ENCODE peak calls at places on chromosomes 12 and 14, in five cellular contexts. W is neural progenitor cell; Z is hepatocyte; O is BE2C; G is CD8-positive, alpha-beta memory T cell. Y is an unnamed sample.

GRCh38 chr12:64385468-64385867 is 5.1 kb downstream of the C12orf56 start:
- DNase-seq in W (no peak), Z (no peak), O (no peak), G (no peak), Y (no peak)

GRCh38 chr12:107328442-107329133 is 235.2 kb upstream of the CRY1 start:
- DNase-seq in W (peak; percentile 13), Z (peak; percentile 11), O (no peak), G (no peak), Y (no peak)

GRCh38 chr12:42482820-42483533 is 106.6 kb downstream of the PRICKLE1 start:
- DNase-seq in W (peak; percentile 94), Z (peak; percentile 91), O (peak; percentile 90), G (peak; percentile 11), Y (peak; percentile 90)

GRCh38 chr14:32081901-32082300 is 4.8 kb downstream of the ARHGAP5 start:
- DNase-seq in W (peak; percentile 55), Z (no peak), O (no peak), G (no peak), Y (no peak)

GRCh38 chr14:69657961-69658360 is 46.6 kb downstream of the SUSD6 start:
- DNase-seq in W (no peak), Z (peak; percentile 77), O (no peak), G (no peak), Y (peak; percentile 78)

GRCh38 chr12:96652870-96653269 is 163.5 kb downstream of the CFAP54 start:
- DNase-seq in W (no peak), Z (no peak), O (no peak), G (no peak), Y (no peak)

GRCh38 chr14:24368562-24369252 is 723 bp downstream of the NFATC4 start:
- DNase-seq in W (peak; percentile 91), Z (peak; percentile 90), O (peak; percentile 82), G (peak; percentile 34), Y (no peak)

GRCh38 chr12:104682790-104683279 is 226.1 kb downstream of the CHST11 start:
- DNase-seq in W (no peak), Z (no peak), O (no peak), G (peak; percentile 57), Y (no peak)

GRCh38 chr12:93502802-93503623 is 35.7 kb downstream of the MRPL42 start:
- DNase-seq in W (peak; percentile 56), Z (peak; percentile 62), O (peak; percentile 55), G (peak; percentile 49), Y (peak; percentile 67)

GRCh38 chr12:78118036-78118435 is 287.3 kb downstream of the NAV3 start:
- DNase-seq in W (peak; percentile 61), Z (no peak), O (no peak), G (no peak), Y (no peak)

GRCh38 chr12:76029982-76030377 is 1.6 kb downstream of the PHLDA1 start:
- DNase-seq in W (peak; percentile 47), Z (peak; percentile 35), O (no peak), G (peak; percentile 15), Y (no peak)

GRCh38 chr14:61146896-61147295 is 134.2 kb downstream of the TMEM30B start:
- DNase-seq in W (no peak), Z (no peak), O (no peak), G (no peak), Y (no peak)

GRCh38 chr12:61654698-61655097 is 605.5 kb upstream of the USP15 start:
- DNase-seq in W (no peak), Z (peak; percentile 14), O (no peak), G (no peak), Y (no peak)

GRCh38 chr12:1660304-1661187 is 30.3 kb upstream of the ADIPOR2 start:
- DNase-seq in W (no peak), Z (peak; percentile 79), O (no peak), G (peak; percentile 64), Y (peak; percentile 75)

GRCh38 chr12:64147011-64147671 is 75.0 kb downstream of the KICS2 start:
- DNase-seq in W (no peak), Z (no peak), O (no peak), G (no peak), Y (no peak)

GRCh38 chr12:124315316-124315924 is 20.5 kb downstream of the RFLNA start:
- DNase-seq in W (no peak), Z (no peak), O (no peak), G (no peak), Y (no peak)

GRCh38 chr12:115375188-115375991 is 691.4 kb upstream of the TBX3 start:
- DNase-seq in W (no peak), Z (peak; percentile 65), O (no peak), G (no peak), Y (peak; percentile 53)

GRCh38 chr12:102955926-102956737 is 1.3 kb upstream of the ASCL1 start:
- DNase-seq in W (peak; percentile 76), Z (peak; percentile 34), O (peak; percentile 49), G (no peak), Y (no peak)

GRCh38 chr14:64444984-64445845 is 20.1 kb upstream of the AKAP5 start:
- DNase-seq in W (no peak), Z (peak; percentile 20), O (peak; percentile 34), G (peak; percentile 32), Y (no peak)

GRCh38 chr14:100400115-100400514 is 77.0 kb downstream of the SLC25A47 start:
- DNase-seq in W (no peak), Z (no peak), O (peak; percentile 57), G (no peak), Y (no peak)

GRCh38 chr12:21451529-21451928 is 14.1 kb downstream of the PYROXD1 start:
- DNase-seq in W (no peak), Z (no peak), O (no peak), G (no peak), Y (no peak)

GRCh38 chr12:128794661-128795529 is 28.9 kb downstream of the SLC15A4 start:
- DNase-seq in W (no peak), Z (no peak), O (no peak), G (peak; percentile 45), Y (no peak)

GRCh38 chr14:97459180-97459579 is 662.0 kb downstream of the VRK1 start:
- DNase-seq in W (no peak), Z (no peak), O (no peak), G (no peak), Y (no peak)

GRCh38 chr12:116719661-116720060 is 18.2 kb downstream of the SPRING1 start:
- DNase-seq in W (no peak), Z (peak; percentile 52), O (no peak), G (no peak), Y (no peak)

DNA sequence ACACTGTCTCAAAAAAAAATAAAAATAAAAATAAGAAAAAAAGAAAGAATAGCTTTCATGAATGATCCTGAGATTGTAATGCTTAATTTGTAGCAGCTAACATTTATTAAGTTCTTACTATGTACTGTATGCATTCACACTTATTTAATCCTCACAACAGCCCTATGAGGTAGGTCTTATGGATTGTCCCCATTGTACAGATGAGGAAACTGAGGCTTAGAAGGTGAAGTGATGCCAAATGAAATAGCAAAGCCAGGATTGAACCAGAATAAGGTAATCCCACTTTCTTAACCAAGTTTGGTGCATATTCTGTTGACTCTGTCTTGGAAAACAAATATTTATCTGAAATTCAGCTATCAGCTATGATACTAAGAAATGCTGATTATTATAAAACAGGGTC is 2.1 kb downstream of the USP30 start:
- DNase-seq in W (no peak), Z (no peak), O (no peak), G (no peak), Y (no peak)
- H3K4me3 ChIP-seq in W (no peak overlapping the region), Z (no peak overlapping the region), O (no peak overlapping the region), G (no peak overlapping the region), Y (no peak overlapping the region)

DNA sequence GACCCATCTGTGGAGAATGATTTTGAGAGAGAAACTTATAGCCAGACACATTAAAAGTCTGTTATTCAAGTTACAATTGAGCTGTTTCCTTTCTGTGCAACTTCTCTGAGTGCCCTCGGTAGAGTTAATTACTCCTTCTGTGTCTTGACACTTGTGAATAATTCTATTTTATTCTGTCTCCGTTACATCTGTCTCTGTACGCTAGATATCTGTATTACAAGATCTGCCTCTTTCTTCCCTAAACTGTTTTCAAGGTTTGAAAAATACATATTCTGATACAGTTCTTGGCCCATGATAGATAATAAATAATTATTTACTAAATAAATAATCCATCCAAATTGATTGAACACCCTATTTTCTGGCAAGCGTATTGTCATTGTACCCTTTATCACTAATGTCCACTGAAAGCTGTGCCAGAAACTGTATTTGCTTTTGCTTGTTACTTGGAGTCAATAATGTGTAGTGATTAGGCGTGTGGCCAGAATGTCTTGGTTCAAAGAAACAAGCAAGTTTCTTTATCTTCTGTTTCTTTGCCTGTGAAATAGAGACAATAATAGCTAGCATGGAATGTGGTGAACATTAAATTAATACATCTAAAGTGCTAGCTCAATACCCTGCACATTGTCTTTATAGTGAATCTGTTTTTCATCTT is 40.1 kb downstream of the FRS2 start:
- DNase-seq in W (no peak), Z (no peak), O (no peak), G (no peak), Y (no peak)
- H3K4me1 ChIP-seq in W (peaks cover 43% of the 10 kb centered on the region), Z (peaks cover 21% of the 10 kb centered on the region), O (peaks cover 43% of the 10 kb centered on the region), G (peaks cover 41% of the 10 kb centered on the region), Y (peaks cover 13% of the 10 kb centered on the region)

GRCh38 chr12:45220961-45221360 is 5.1 kb downstream of the ANO6 start:
- DNase-seq in W (no peak), Z (no peak), O (no peak), G (no peak), Y (no peak)

GRCh38 chr12:45227668-45228067 is 11.8 kb downstream of the ANO6 start:
- DNase-seq in W (no peak), Z (no peak), O (no peak), G (no peak), Y (no peak)

GRCh38 chr12:45220366-45220931 is 4.6 kb downstream of the ANO6 start:
- DNase-seq in W (no peak), Z (no peak), O (no peak), G (no peak), Y (no peak)

GRCh38 chr12:45224311-45224710 is 8.4 kb downstream of the ANO6 start:
- DNase-seq in W (no peak), Z (no peak), O (no peak), G (no peak), Y (no peak)

GRCh38 chr12:45223868-45224267 is 8.0 kb downstream of the ANO6 start:
- DNase-seq in W (no peak), Z (no peak), O (no peak), G (no peak), Y (no peak)
- H3K4me3 ChIP-seq in W (no peak overlapping the region), Z (no peak overlapping the region), O (no peak overlapping the region), G (no peak overlapping the region), Y (no peak overlapping the region)

GRCh38 chr14:35343709-35344474 is 51.7 kb downstream of the PSMA6 start:
- DNase-seq in W (no peak), Z (no peak), O (no peak), G (no peak), Y (no peak)

GRCh38 chr14:35339761-35340406 is 47.7 kb downstream of the PSMA6 start:
- DNase-seq in W (no peak), Z (no peak), O (no peak), G (no peak), Y (no peak)

GRCh38 chr14:35342160-35343010 is 50.2 kb downstream of the PSMA6 start:
- DNase-seq in W (no peak), Z (no peak), O (no peak), G (no peak), Y (no peak)

GRCh38 chr14:35340616-35341453 is 48.7 kb downstream of the PSMA6 start:
- DNase-seq in W (no peak), Z (no peak), O (no peak), G (no peak), Y (no peak)

GRCh38 chr14:35341454-35342159 is 49.4 kb downstream of the PSMA6 start:
- DNase-seq in W (peak; percentile 75), Z (peak; percentile 85), O (peak; percentile 92), G (peak; percentile 30), Y (peak; percentile 32)
- H3K4me1 ChIP-seq in W (peaks cover 16% of the 10 kb centered on the region), Z (peaks cover 28% of the 10 kb centered on the region), O (peaks cover 8% of the 10 kb centered on the region), G (no peaks in the 10 kb centered on the region), Y (peaks cover 14% of the 10 kb centered on the region)

GRCh38 chr12:68521321-68521839 is 89.3 kb upstream of the RAP1B start:
- DNase-seq in W (no peak), Z (peak; percentile 21), O (no peak), G (no peak), Y (no peak)
- H3K4me3 ChIP-seq in W (no peak overlapping the region), Z (no peak overlapping the region), O (no peak overlapping the region), G (no peak overlapping the region), Y (no peak overlapping the region)

Y was measured in Caco-2.